ENCODE peak calls at places on chromosomes 5 and 9, in nine cellular contexts. T is fibroblast of lung; P is NCI-H460; F is CD8-positive, alpha-beta memory T cell; N is T follicular helper cell; K is germinal center; H is posterior cingulate gyrus; A is A549; Y is GM23338. B is an unnamed sample.

GRCh38 chr9:4572184-4572826 is 82.0 kb downstream of the SLC1A1 start:
- DNase-seq in N (no peak), K (no peak), A (no peak), P (no peak), F (no peak), Y (no peak), H (no peak), T (no peak), B (no peak)

GRCh38 chr9:5582835-5583195 is 46.1 kb upstream of the RIC1 start:
- DNase-seq in T (peak), P (no peak), N (peak), A (no peak), F (no peak), H (no peak), K (peak), Y (no peak), B (no peak)

GRCh38 chr9:99305820-99306811 is 84.0 kb downstream of the SEC61B start:
- DNase-seq in A (no peak), H (no peak), K (no peak), N (no peak), P (no peak), Y (no peak), T (no peak), F (no peak), B (no peak)

GRCh38 chr5:93311825-93312224 is 269.2 kb downstream of the NR2F1-AS1 start:
- DNase-seq in P (no peak), Y (no peak), K (no peak), F (no peak), T (peak), A (no peak), H (no peak), N (no peak), B (no peak)

GRCh38 chr5:143041461-143041860 is 271.3 kb downstream of the ARHGAP26 start:
- DNase-seq in H (no peak), T (no peak), A (no peak), Y (no peak), F (no peak), N (no peak), K (no peak), P (no peak), B (no peak)

GRCh38 chr5:893711-894110 is 1.0 kb downstream of the TRIP13 start:
- DNase-seq in N (no peak), A (no peak), F (no peak), T (no peak), H (no peak), K (no peak), P (no peak), Y (no peak), B (no peak)

GRCh38 chr5:114789773-114790402 is 379.8 kb downstream of the TRIM36 start:
- DNase-seq in F (no peak), A (peak), Y (peak), H (no peak), T (no peak), K (peak), P (no peak), N (no peak), B (no peak)

GRCh38 chr5:64612349-64612961 is 77.8 kb upstream of the SHISAL2B start:
- DNase-seq in Y (peak), A (peak), N (no peak), F (peak), T (peak), H (peak), K (no peak), P (peak), B (no peak)

GRCh38 chr9:21017092-21017491 is 14.3 kb downstream of the HACD4 start:
- DNase-seq in N (no peak), K (no peak), H (no peak), T (peak), A (peak), F (no peak), P (no peak), Y (no peak), B (no peak)